ENCODE peak calls at places on chromosomes 12 and 14, in seven cellular contexts. X, H, J, R, B, V and E are unnamed samples.

GRCh38 chr12:131882804-131883520 is 11.5 kb upstream of the ULK1 start:
- DNase-seq in X (no peak), H (no peak), J (no peak), R (peak), B (no peak), V (no peak), E (no peak)

GRCh38 chr12:87150969-87151662 is 878.1 kb downstream of the C12orf50 start:
- DNase-seq in X (no peak), H (no peak), J (no peak), R (no peak), B (no peak), V (no peak), E (no peak)

GRCh38 chr12:53299101-53299453 is 418 bp upstream of the MYG1 start:
- DNase-seq in X (peak), H (no peak), J (peak), R (peak), B (no peak), V (peak), E (no peak)

GRCh38 chr12:93683410-93683809 is 6.2 kb downstream of the CRADD start:
- DNase-seq in X (no peak), H (no peak), J (no peak), R (no peak), B (no peak), V (no peak), E (no peak)

GRCh38 chr14:80206351-80206750 is 5.0 kb downstream of the DIO2 start:
- DNase-seq in X (no peak), H (no peak), J (no peak), R (no peak), B (no peak), V (peak), E (no peak)

GRCh38 chr14:94011795-94012194 is 14.3 kb upstream of the OTUB2 start:
- DNase-seq in X (no peak), H (no peak), J (no peak), R (peak), B (no peak), V (peak), E (no peak)

GRCh38 chr14:101462726-101463565 is 98.3 kb upstream of the DIO3 start:
- DNase-seq in X (no peak), H (no peak), J (no peak), R (no peak), B (no peak), V (no peak), E (peak)

GRCh38 chr12:31813305-31813704 is 84.5 kb upstream of the AMN1 start:
- DNase-seq in X (no peak), H (no peak), J (no peak), R (peak), B (no peak), V (no peak), E (no peak)

GRCh38 chr14:67934087-67934486 is 114.5 kb downstream of the RAD51B start:
- DNase-seq in X (peak), H (no peak), J (peak), R (no peak), B (peak), V (peak), E (no peak)

GRCh38 chr14:54652188-54652889 is 85.4 kb downstream of the SAMD4A start:
- DNase-seq in X (peak), H (peak), J (peak), R (peak), B (peak), V (peak), E (no peak)

GRCh38 chr12:153080-153746 is 60.7 kb downstream of the SLC6A12 start:
- DNase-seq in X (peak), H (peak), J (peak), R (peak), B (no peak), V (peak), E (peak)

GRCh38 chr14:51006781-51007211 is 62.5 kb upstream of the PYGL start:
- DNase-seq in X (no peak), H (peak), J (peak), R (no peak), B (peak), V (peak), E (no peak)

GRCh38 chr14:28695109-28695508 is 71.5 kb upstream of the FOXG1 start:
- DNase-seq in X (no peak), H (no peak), J (no peak), R (no peak), B (no peak), V (no peak), E (no peak)

GRCh38 chr12:60333461-60333860 is 737.6 kb downstream of the SLC16A7 start:
- DNase-seq in X (no peak), H (no peak), J (peak), R (no peak), B (no peak), V (peak), E (no peak)

GRCh38 chr12:116708826-116709756 is 28.8 kb downstream of the SPRING1 start:
- DNase-seq in X (peak), H (peak), J (peak), R (peak), B (peak), V (peak), E (no peak)
- TF ChIP-seq CTCF in X (peak), H (peak), J (peak), R (peak), B (peak), V (peak), E (peak)

GRCh38 chr12:6224550-6224949 is 24.4 kb downstream of the CD9 start:
- DNase-seq in X (no peak), H (peak), J (no peak), R (peak), B (no peak), V (peak), E (no peak)

GRCh38 chr12:6219980-6220379 is 19.8 kb downstream of the CD9 start:
- DNase-seq in X (no peak), H (no peak), J (no peak), R (no peak), B (no peak), V (no peak), E (no peak)

GRCh38 chr12:6221146-6221545 is 20.9 kb downstream of the CD9 start:
- DNase-seq in X (no peak), H (no peak), J (no peak), R (no peak), B (no peak), V (no peak), E (no peak)

GRCh38 chr12:6223545-6223944 is 23.3 kb downstream of the CD9 start:
- DNase-seq in X (no peak), H (no peak), J (no peak), R (no peak), B (no peak), V (no peak), E (no peak)

GRCh38 chr12:6222009-6222702 is 22.0 kb downstream of the CD9 start:
- DNase-seq in X (peak), H (no peak), J (no peak), R (no peak), B (no peak), V (peak), E (no peak)
- TF ChIP-seq CTCF in X (no peak), H (no peak), J (no peak), R (no peak), B (no peak), V (no peak), E (no peak)

GRCh38 chr12:10668526-10668925 is 5.3 kb downstream of the STYK1 start:
- DNase-seq in X (no peak), H (no peak), J (no peak), R (no peak), B (no peak), V (no peak), E (no peak)

GRCh38 chr12:10672231-10672868 is 1.5 kb downstream of the STYK1 start:
- DNase-seq in X (peak), H (no peak), J (no peak), R (no peak), B (no peak), V (no peak), E (no peak)

GRCh38 chr12:10669533-10669932 is 4.3 kb downstream of the STYK1 start:
- DNase-seq in X (no peak), H (no peak), J (no peak), R (no peak), B (no peak), V (no peak), E (no peak)

DNA sequence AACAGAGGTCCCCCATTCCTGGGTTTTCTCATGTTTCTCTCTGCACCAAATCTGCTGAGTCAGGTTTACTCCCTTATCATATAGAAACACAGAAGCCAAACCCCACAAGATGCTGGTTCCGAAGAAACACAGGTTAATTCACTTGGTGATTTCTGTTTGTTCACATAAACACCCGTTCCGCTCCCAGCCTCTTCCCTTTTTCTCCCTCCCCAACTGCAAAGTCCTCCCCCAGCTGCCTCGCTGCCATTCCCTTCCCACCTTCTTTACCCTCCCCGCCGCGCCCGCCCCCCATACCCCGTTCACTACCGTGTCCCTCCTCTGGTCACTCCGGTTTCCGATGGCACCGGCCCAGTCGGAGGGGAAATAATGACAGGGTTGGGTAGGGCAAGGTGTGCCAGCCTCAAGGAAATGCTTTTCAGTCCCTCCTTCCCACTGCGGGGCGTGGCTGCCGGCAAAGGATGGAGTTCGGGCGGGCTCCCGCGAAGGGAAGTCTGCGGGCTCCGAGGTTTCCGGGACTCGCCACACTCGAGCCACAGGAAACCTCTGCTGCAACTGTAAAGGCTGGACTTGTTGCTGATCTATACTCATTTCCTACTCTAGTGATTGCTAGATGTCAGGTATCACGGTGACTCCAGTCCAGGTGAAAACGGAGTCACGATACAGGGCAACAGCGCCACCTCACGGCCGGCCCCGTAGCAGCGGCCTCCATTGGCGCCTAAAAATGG is at the start of gene STYK1:
- DNase-seq in X (peak), H (peak), J (peak), R (peak), B (no peak), V (peak), E (peak)
- TF ChIP-seq CTCF in X (peak), H (peak), J (peak), R (peak), B (peak), V (peak), E (peak)

GRCh38 chr14:35535794-35536112 is 1.8 kb downstream of the INSM2 start:
- DNase-seq in X (no peak), H (no peak), J (no peak), R (no peak), B (no peak), V (no peak), E (no peak)

GRCh38 chr14:35533357-35534129 is 421 bp upstream of the INSM2 start:
- DNase-seq in X (peak), H (peak), J (peak), R (peak), B (no peak), V (peak), E (peak)

GRCh38 chr14:35534884-35535793 is 1.2 kb downstream of the INSM2 start:
- DNase-seq in X (peak), H (peak), J (peak), R (peak), B (no peak), V (peak), E (peak)

GRCh38 chr14:35532783-35533356 is 1.1 kb upstream of the INSM2 start:
- DNase-seq in X (no peak), H (no peak), J (no peak), R (no peak), B (no peak), V (no peak), E (no peak)

DNA sequence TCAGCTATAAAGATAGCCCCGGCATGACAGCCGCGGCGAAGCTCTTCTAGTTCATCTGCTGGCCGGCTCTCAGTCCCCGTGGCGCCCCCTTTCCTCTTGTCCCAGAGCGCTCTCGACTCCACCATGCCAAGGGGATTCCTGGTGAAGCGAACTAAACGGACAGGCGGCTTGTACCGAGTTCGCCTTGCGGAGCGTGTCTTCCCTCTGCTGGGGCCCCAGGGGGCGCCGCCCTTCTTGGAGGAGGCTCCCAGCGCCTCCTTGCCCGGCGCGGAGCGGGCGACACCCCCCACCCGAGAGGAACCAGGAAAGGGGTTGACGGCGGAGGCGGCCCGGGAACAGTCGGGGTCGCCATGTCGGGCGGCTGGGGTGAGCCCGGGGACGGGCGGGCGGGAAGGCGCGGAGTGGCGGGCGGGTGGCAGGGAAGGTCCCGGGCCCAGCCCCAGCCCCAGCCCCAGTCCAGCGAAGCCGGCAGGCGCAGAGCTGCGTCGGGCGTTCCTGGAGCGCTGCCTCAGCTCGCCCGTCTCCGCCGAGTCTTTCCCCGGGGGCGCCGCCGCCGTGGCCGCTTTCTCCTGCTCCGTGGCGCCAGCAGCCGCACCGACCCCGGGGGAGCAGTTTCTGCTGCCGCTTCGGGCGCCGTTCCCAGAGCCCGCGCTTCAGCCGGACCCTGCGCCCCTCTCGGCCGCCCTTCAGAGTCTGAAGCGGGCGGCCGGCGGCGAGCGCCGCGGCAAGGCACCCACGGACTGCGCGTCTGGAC is at the start of gene INSM2:
- DNase-seq in X (peak), H (no peak), J (peak), R (no peak), B (no peak), V (no peak), E (peak)
- TF ChIP-seq CTCF in X (no peak), H (no peak), J (peak), R (no peak), B (peak), V (peak), E (no peak)

GRCh38 chr12:91920740-91921139 is 224.9 kb downstream of the BTG1 start:
- DNase-seq in X (no peak), H (no peak), J (no peak), R (no peak), B (no peak), V (no peak), E (no peak)
- TF ChIP-seq CTCF in X (no peak), H (no peak), J (no peak), R (no peak), B (no peak), V (no peak), E (no peak)

GRCh38 chr14:55948399-55948798 is 169.8 kb upstream of the PELI2 start:
- DNase-seq in X (no peak), H (no peak), J (no peak), R (no peak), B (no peak), V (no peak), E (no peak)

GRCh38 chr14:55942101-55942645 is 176.0 kb upstream of the PELI2 start:
- DNase-seq in X (no peak), H (no peak), J (no peak), R (no peak), B (no peak), V (no peak), E (no peak)

GRCh38 chr14:55944757-55945156 is 173.5 kb upstream of the PELI2 start:
- DNase-seq in X (no peak), H (no peak), J (no peak), R (no peak), B (no peak), V (no peak), E (no peak)

GRCh38 chr14:55938249-55938791 is 179.9 kb upstream of the PELI2 start:
- DNase-seq in X (no peak), H (no peak), J (peak), R (peak), B (peak), V (peak), E (no peak)

GRCh38 chr14:55942826-55943225 is 175.4 kb upstream of the PELI2 start:
- DNase-seq in X (no peak), H (no peak), J (no peak), R (no peak), B (no peak), V (no peak), E (no peak)
- TF ChIP-seq CTCF in X (no peak), H (no peak), J (no peak), R (no peak), B (no peak), V (no peak), E (no peak)